ENCODE peak calls at places on chromosomes 5 and 9, in nine cellular contexts. B is spleen, F is H4, K is caudate nucleus, M is SHP77, X is NCI-H1092 treated with DMSO at 0.1 percent for 48 hours, I is BJ, S is EL, L is GM12878. W is an unnamed sample.

GRCh38 chr9:125550216-125550614 is 156.8 kb downstream of the MAPKAP1 start:
- DNase-seq in L (no peak), M (no peak), X (no peak), F (no peak), B (no peak), I (no peak), K (no peak), S (peak; percentile 63), W (no peak)

GRCh38 chr5:143657814-143658395 is 154.1 kb upstream of the HMHB1 start:
- DNase-seq in F (peak; percentile 20), B (no peak), X (peak; percentile 89), M (peak; percentile 90), L (no peak), S (no peak), K (no peak), I (no peak), W (no peak)

GRCh38 chr9:126395439-126396212 is 69.0 kb downstream of the MVB12B start:
- DNase-seq in K (no peak), M (no peak), X (no peak), B (no peak), S (peak; percentile 55), I (no peak), F (peak; percentile 54), L (no peak), W (no peak)

GRCh38 chr5:140221697-140222223 is 46.8 kb downstream of the CYSTM1 start:
- DNase-seq in M (no peak), B (no peak), S (peak; percentile 80), L (no peak), I (peak; percentile 43), F (no peak), K (no peak), X (no peak), W (no peak)

GRCh38 chr9:121309171-121309570 is 41.2 kb downstream of the GSN start:
- DNase-seq in F (no peak), B (peak; percentile 38), L (no peak), S (no peak), M (no peak), K (no peak), X (no peak), I (no peak), W (no peak)

GRCh38 chr5:42057254-42057690 is 132.2 kb downstream of the FBXO4 start:
- DNase-seq in F (peak; percentile 27), X (peak; percentile 50), L (peak; percentile 20), B (peak; percentile 56), I (no peak), S (peak; percentile 41), K (no peak), M (peak; percentile 73), W (no peak)

GRCh38 chr9:77957652-77958051 is 74.0 kb downstream of the GNAQ start:
- DNase-seq in S (no peak), X (no peak), M (no peak), I (no peak), L (no peak), B (no peak), K (no peak), F (no peak), W (no peak)

GRCh38 chr5:24788829-24789509 is 144.2 kb upstream of the CDH10 start:
- DNase-seq in B (no peak), S (peak; percentile 4), F (peak; percentile 41), M (no peak), I (peak; percentile 74), K (no peak), L (no peak), X (no peak), W (no peak)

GRCh38 chr9:4339783-4340335 is 40.0 kb upstream of the GLIS3 start:
- DNase-seq in X (no peak), F (no peak), B (no peak), M (no peak), L (peak; percentile 13), K (no peak), S (peak; percentile 12), I (no peak), W (no peak)

GRCh38 chr9:128394404-128395168 is 23.4 kb downstream of the URM1 start:
- DNase-seq in L (no peak), K (no peak), F (no peak), S (peak; percentile 38), I (peak; percentile 26), M (no peak), B (no peak), X (no peak), W (no peak)

GRCh38 chr5:149367249-149367971 is 9.6 kb downstream of the PCYOX1L start:
- DNase-seq in K (no peak), F (peak; percentile 63), L (no peak), S (peak; percentile 77), I (no peak), X (peak; percentile 21), B (no peak), M (peak; percentile 85), W (no peak)

GRCh38 chr5:28254846-28255245 is 1216.5 kb upstream of the CDH9 start:
- DNase-seq in M (no peak), S (no peak), X (no peak), I (no peak), L (no peak), F (no peak), B (no peak), K (no peak), W (no peak)

GRCh38 chr5:6488021-6488420 is 39.4 kb downstream of the UBE2QL1 start:
- DNase-seq in L (no peak), X (peak; percentile 14), S (no peak), M (no peak), I (no peak), F (peak; percentile 48), B (no peak), K (peak; percentile 52), W (no peak)

GRCh38 chr9:125807065-125807464 is 59.9 kb downstream of the PBX3 start:
- DNase-seq in M (no peak), B (no peak), S (peak; percentile 68), F (no peak), I (peak; percentile 39), X (no peak), L (no peak), K (no peak), W (no peak)

GRCh38 chr9:136075881-136076678 is 19.0 kb downstream of the NACC2 start:
- DNase-seq in L (no peak), K (no peak), B (peak; percentile 72), S (no peak), M (no peak), X (no peak), I (no peak), F (no peak), W (no peak)

GRCh38 chr5:116751684-116752083 is 177.1 kb upstream of the SEMA6A start:
- DNase-seq in M (no peak), K (no peak), X (no peak), B (no peak), L (no peak), F (no peak), S (no peak), I (no peak), W (no peak)

GRCh38 chr9:115524467-115525059 is 406.6 kb upstream of the TNC start:
- DNase-seq in K (no peak), L (no peak), M (peak; percentile 69), B (no peak), F (peak; percentile 53), I (peak; percentile 14), S (peak; percentile 75), X (peak; percentile 67), W (no peak)

W was measured in cardiac septum.